ENCODE peak calls at places on chromosomes 3 and 15, in eight cellular contexts. One of them, this sample, is unnamed.
A peak's percentile ranks its signal among the peaks of the same experiment; 100 is the strongest.

GRCh38 chr3:182683335-182684257 is 109.7 kb upstream of the ATP11B start:
- DNase-seq in stimulated activated CD8-positive, alpha-beta memory T cell treated with anti-CD3 and anti-CD28 coated beads, Interleukin-7, amount 100 ng/mL, for 1 hour: peak; percentile 16
- DNase-seq in glutamatergic neuron: peak; percentile 72
- DNase-seq in DMS153: peak; percentile 71
- DNase-seq in Right ventricle myocardium superior: no peak
- DNase-seq in foreskin melanocyte: peak; percentile 55
- DNase-seq in left ventricle myocardium inferior: peak; percentile 19
- DNase-seq in neural crest cell: peak; percentile 71
- DNase-seq in this sample: peak; percentile 94

GRCh38 chr3:15280853-15281532 is 51.4 kb downstream of the SH3BP5 start:
- DNase-seq in DMS153: no peak
- DNase-seq in foreskin melanocyte: no peak
- DNase-seq in left ventricle myocardium inferior: no peak
- DNase-seq in glutamatergic neuron: no peak
- DNase-seq in neural crest cell: no peak
- DNase-seq in Right ventricle myocardium superior: no peak
- DNase-seq in stimulated activated CD8-positive, alpha-beta memory T cell treated with anti-CD3 and anti-CD28 coated beads, Interleukin-7, amount 100 ng/mL, for 1 hour: no peak
- DNase-seq in this sample: no peak

GRCh38 chr3:51928438-51928837 is 13.3 kb downstream of the RRP9 start:
- DNase-seq in glutamatergic neuron: no peak
- DNase-seq in foreskin melanocyte: no peak
- DNase-seq in Right ventricle myocardium superior: no peak
- DNase-seq in neural crest cell: no peak
- DNase-seq in DMS153: no peak
- DNase-seq in left ventricle myocardium inferior: no peak
- DNase-seq in stimulated activated CD8-positive, alpha-beta memory T cell treated with anti-CD3 and anti-CD28 coated beads, Interleukin-7, amount 100 ng/mL, for 1 hour: no peak
- DNase-seq in this sample: no peak

GRCh38 chr15:67542192-67542461 is 376 bp upstream of the MAP2K5 start:
- DNase-seq in DMS153: no peak
- DNase-seq in Right ventricle myocardium superior: no peak
- DNase-seq in left ventricle myocardium inferior: no peak
- DNase-seq in glutamatergic neuron: no peak
- DNase-seq in stimulated activated CD8-positive, alpha-beta memory T cell treated with anti-CD3 and anti-CD28 coated beads, Interleukin-7, amount 100 ng/mL, for 1 hour: no peak
- DNase-seq in foreskin melanocyte: no peak
- DNase-seq in neural crest cell: no peak
- DNase-seq in this sample: no peak

GRCh38 chr15:35740761-35741160 is 194.8 kb upstream of the DPH6 start:
- DNase-seq in Right ventricle myocardium superior: no peak
- DNase-seq in glutamatergic neuron: no peak
- DNase-seq in foreskin melanocyte: no peak
- DNase-seq in DMS153: no peak
- DNase-seq in neural crest cell: no peak
- DNase-seq in stimulated activated CD8-positive, alpha-beta memory T cell treated with anti-CD3 and anti-CD28 coated beads, Interleukin-7, amount 100 ng/mL, for 1 hour: no peak
- DNase-seq in left ventricle myocardium inferior: no peak
- DNase-seq in this sample: no peak

GRCh38 chr3:42063886-42064285 is 27.3 kb upstream of the TRAK1 start:
- DNase-seq in DMS153: no peak
- DNase-seq in foreskin melanocyte: peak; percentile 83
- DNase-seq in glutamatergic neuron: no peak
- DNase-seq in Right ventricle myocardium superior: no peak
- DNase-seq in left ventricle myocardium inferior: no peak
- DNase-seq in stimulated activated CD8-positive, alpha-beta memory T cell treated with anti-CD3 and anti-CD28 coated beads, Interleukin-7, amount 100 ng/mL, for 1 hour: no peak
- DNase-seq in neural crest cell: no peak
- DNase-seq in this sample: no peak

GRCh38 chr15:66023322-66023972 is 154.2 kb downstream of the RAB11A start:
- DNase-seq in neural crest cell: no peak
- DNase-seq in stimulated activated CD8-positive, alpha-beta memory T cell treated with anti-CD3 and anti-CD28 coated beads, Interleukin-7, amount 100 ng/mL, for 1 hour: no peak
- DNase-seq in DMS153: no peak
- DNase-seq in Right ventricle myocardium superior: no peak
- DNase-seq in glutamatergic neuron: no peak
- DNase-seq in left ventricle myocardium inferior: no peak
- DNase-seq in foreskin melanocyte: peak; percentile 23
- DNase-seq in this sample: no peak

GRCh38 chr3:45819543-45819942 is 22.4 kb downstream of the LZTFL1 start:
- DNase-seq in stimulated activated CD8-positive, alpha-beta memory T cell treated with anti-CD3 and anti-CD28 coated beads, Interleukin-7, amount 100 ng/mL, for 1 hour: no peak
- DNase-seq in DMS153: no peak
- DNase-seq in foreskin melanocyte: no peak
- DNase-seq in left ventricle myocardium inferior: no peak
- DNase-seq in neural crest cell: no peak
- DNase-seq in Right ventricle myocardium superior: no peak
- DNase-seq in glutamatergic neuron: no peak
- DNase-seq in this sample: no peak

GRCh38 chr3:150184426-150185071 is 213.9 kb upstream of the PFN2 start:
- DNase-seq in stimulated activated CD8-positive, alpha-beta memory T cell treated with anti-CD3 and anti-CD28 coated beads, Interleukin-7, amount 100 ng/mL, for 1 hour: no peak
- DNase-seq in neural crest cell: no peak
- DNase-seq in Right ventricle myocardium superior: no peak
- DNase-seq in left ventricle myocardium inferior: no peak
- DNase-seq in DMS153: no peak
- DNase-seq in foreskin melanocyte: no peak
- DNase-seq in glutamatergic neuron: no peak
- DNase-seq in this sample: no peak

GRCh38 chr3:42511196-42511595 is 8.8 kb downstream of the VIPR1 start:
- DNase-seq in stimulated activated CD8-positive, alpha-beta memory T cell treated with anti-CD3 and anti-CD28 coated beads, Interleukin-7, amount 100 ng/mL, for 1 hour: no peak
- DNase-seq in Right ventricle myocardium superior: peak; percentile 38
- DNase-seq in DMS153: no peak
- DNase-seq in foreskin melanocyte: no peak
- DNase-seq in neural crest cell: no peak
- DNase-seq in left ventricle myocardium inferior: no peak
- DNase-seq in glutamatergic neuron: no peak
- DNase-seq in this sample: no peak

GRCh38 chr15:50231761-50232160 is 33.8 kb downstream of the HDC start:
- DNase-seq in Right ventricle myocardium superior: no peak
- DNase-seq in DMS153: no peak
- DNase-seq in glutamatergic neuron: no peak
- DNase-seq in foreskin melanocyte: no peak
- DNase-seq in left ventricle myocardium inferior: no peak
- DNase-seq in stimulated activated CD8-positive, alpha-beta memory T cell treated with anti-CD3 and anti-CD28 coated beads, Interleukin-7, amount 100 ng/mL, for 1 hour: no peak
- DNase-seq in neural crest cell: no peak
- DNase-seq in this sample: no peak

GRCh38 chr15:85289677-85290365 is 90.6 kb upstream of the AKAP13 start:
- DNase-seq in left ventricle myocardium inferior: peak; percentile 42
- DNase-seq in stimulated activated CD8-positive, alpha-beta memory T cell treated with anti-CD3 and anti-CD28 coated beads, Interleukin-7, amount 100 ng/mL, for 1 hour: no peak
- DNase-seq in Right ventricle myocardium superior: peak; percentile 61
- DNase-seq in DMS153: no peak
- DNase-seq in glutamatergic neuron: no peak
- DNase-seq in neural crest cell: no peak
- DNase-seq in foreskin melanocyte: peak; percentile 52
- DNase-seq in this sample: peak; percentile 71

GRCh38 chr3:104584702-104585101 is 782.0 kb upstream of the ALCAM start:
- DNase-seq in glutamatergic neuron: no peak
- DNase-seq in stimulated activated CD8-positive, alpha-beta memory T cell treated with anti-CD3 and anti-CD28 coated beads, Interleukin-7, amount 100 ng/mL, for 1 hour: no peak
- DNase-seq in DMS153: no peak
- DNase-seq in left ventricle myocardium inferior: no peak
- DNase-seq in Right ventricle myocardium superior: no peak
- DNase-seq in foreskin melanocyte: peak; percentile 99
- DNase-seq in neural crest cell: no peak
- DNase-seq in this sample: no peak

GRCh38 chr3:188049890-188050530 is 103.9 kb upstream of the LPP start:
- DNase-seq in foreskin melanocyte: no peak
- DNase-seq in neural crest cell: no peak
- DNase-seq in Right ventricle myocardium superior: no peak
- DNase-seq in stimulated activated CD8-positive, alpha-beta memory T cell treated with anti-CD3 and anti-CD28 coated beads, Interleukin-7, amount 100 ng/mL, for 1 hour: peak; percentile 13
- DNase-seq in left ventricle myocardium inferior: no peak
- DNase-seq in glutamatergic neuron: no peak
- DNase-seq in DMS153: no peak
- DNase-seq in this sample: no peak

GRCh38 chr3:110711851-110712396 is 359.7 kb upstream of the NECTIN3 start:
- DNase-seq in left ventricle myocardium inferior: no peak
- DNase-seq in Right ventricle myocardium superior: no peak
- DNase-seq in DMS153: no peak
- DNase-seq in stimulated activated CD8-positive, alpha-beta memory T cell treated with anti-CD3 and anti-CD28 coated beads, Interleukin-7, amount 100 ng/mL, for 1 hour: no peak
- DNase-seq in glutamatergic neuron: no peak
- DNase-seq in neural crest cell: no peak
- DNase-seq in foreskin melanocyte: no peak
- DNase-seq in this sample: no peak

GRCh38 chr3:64575211-64575844 is 112.5 kb downstream of the ADAMTS9 start:
- DNase-seq in left ventricle myocardium inferior: no peak
- DNase-seq in neural crest cell: no peak
- DNase-seq in DMS153: no peak
- DNase-seq in foreskin melanocyte: no peak
- DNase-seq in glutamatergic neuron: no peak
- DNase-seq in Right ventricle myocardium superior: no peak
- DNase-seq in stimulated activated CD8-positive, alpha-beta memory T cell treated with anti-CD3 and anti-CD28 coated beads, Interleukin-7, amount 100 ng/mL, for 1 hour: no peak
- DNase-seq in this sample: no peak

GRCh38 chr3:57382933-57383332 is 90.4 kb upstream of the ASB14 start:
- DNase-seq in glutamatergic neuron: no peak
- DNase-seq in left ventricle myocardium inferior: no peak
- DNase-seq in stimulated activated CD8-positive, alpha-beta memory T cell treated with anti-CD3 and anti-CD28 coated beads, Interleukin-7, amount 100 ng/mL, for 1 hour: no peak
- DNase-seq in neural crest cell: no peak
- DNase-seq in Right ventricle myocardium superior: no peak
- DNase-seq in DMS153: no peak
- DNase-seq in foreskin melanocyte: no peak
- DNase-seq in this sample: no peak

GRCh38 chr3:156781310-156782230 is 44.6 kb upstream of the LEKR1 start:
- DNase-seq in glutamatergic neuron: no peak
- DNase-seq in Right ventricle myocardium superior: no peak
- DNase-seq in foreskin melanocyte: no peak
- DNase-seq in stimulated activated CD8-positive, alpha-beta memory T cell treated with anti-CD3 and anti-CD28 coated beads, Interleukin-7, amount 100 ng/mL, for 1 hour: no peak
- DNase-seq in neural crest cell: no peak
- DNase-seq in DMS153: no peak
- DNase-seq in left ventricle myocardium inferior: no peak
- DNase-seq in this sample: no peak

GRCh38 chr3:126523745-126524428 is at the start of gene CHST13:
- DNase-seq in foreskin melanocyte: no peak
- DNase-seq in DMS153: no peak
- DNase-seq in Right ventricle myocardium superior: peak; percentile 76
- DNase-seq in left ventricle myocardium inferior: peak; percentile 54
- DNase-seq in stimulated activated CD8-positive, alpha-beta memory T cell treated with anti-CD3 and anti-CD28 coated beads, Interleukin-7, amount 100 ng/mL, for 1 hour: no peak
- DNase-seq in glutamatergic neuron: peak; percentile 75
- DNase-seq in neural crest cell: peak; percentile 47
- DNase-seq in this sample: peak; percentile 63

GRCh38 chr15:40069178-40070165 is 30.5 kb upstream of the SRP14 start:
- DNase-seq in foreskin melanocyte: peak; percentile 78
- DNase-seq in stimulated activated CD8-positive, alpha-beta memory T cell treated with anti-CD3 and anti-CD28 coated beads, Interleukin-7, amount 100 ng/mL, for 1 hour: no peak
- DNase-seq in neural crest cell: no peak
- DNase-seq in glutamatergic neuron: no peak
- DNase-seq in left ventricle myocardium inferior: peak; percentile 93
- DNase-seq in DMS153: peak; percentile 90
- DNase-seq in Right ventricle myocardium superior: peak; percentile 96
- DNase-seq in this sample: peak; percentile 89

GRCh38 chr3:46907271-46907670 is 29.8 kb downstream of the PTH1R start:
- DNase-seq in stimulated activated CD8-positive, alpha-beta memory T cell treated with anti-CD3 and anti-CD28 coated beads, Interleukin-7, amount 100 ng/mL, for 1 hour: no peak
- DNase-seq in neural crest cell: no peak
- DNase-seq in glutamatergic neuron: no peak
- DNase-seq in left ventricle myocardium inferior: no peak
- DNase-seq in Right ventricle myocardium superior: no peak
- DNase-seq in foreskin melanocyte: no peak
- DNase-seq in DMS153: no peak
- DNase-seq in this sample: no peak

GRCh38 chr3:151816091-151816604 is 2.2 kb downstream of the AADAC start:
- DNase-seq in glutamatergic neuron: no peak
- DNase-seq in neural crest cell: no peak
- DNase-seq in foreskin melanocyte: no peak
- DNase-seq in Right ventricle myocardium superior: no peak
- DNase-seq in left ventricle myocardium inferior: no peak
- DNase-seq in stimulated activated CD8-positive, alpha-beta memory T cell treated with anti-CD3 and anti-CD28 coated beads, Interleukin-7, amount 100 ng/mL, for 1 hour: no peak
- DNase-seq in DMS153: no peak
- DNase-seq in this sample: peak; percentile 64

GRCh38 chr15:92473784-92474183 is 80.1 kb downstream of the ST8SIA2 start:
- DNase-seq in glutamatergic neuron: no peak
- DNase-seq in neural crest cell: no peak
- DNase-seq in DMS153: no peak
- DNase-seq in Right ventricle myocardium superior: no peak
- DNase-seq in stimulated activated CD8-positive, alpha-beta memory T cell treated with anti-CD3 and anti-CD28 coated beads, Interleukin-7, amount 100 ng/mL, for 1 hour: no peak
- DNase-seq in left ventricle myocardium inferior: no peak
- DNase-seq in foreskin melanocyte: no peak
- DNase-seq in this sample: no peak

GRCh38 chr3:12370758-12371157 is 81.9 kb downstream of the PPARG start:
- DNase-seq in glutamatergic neuron: no peak
- DNase-seq in Right ventricle myocardium superior: no peak
- DNase-seq in stimulated activated CD8-positive, alpha-beta memory T cell treated with anti-CD3 and anti-CD28 coated beads, Interleukin-7, amount 100 ng/mL, for 1 hour: no peak
- DNase-seq in neural crest cell: no peak
- DNase-seq in foreskin melanocyte: no peak
- DNase-seq in DMS153: no peak
- DNase-seq in left ventricle myocardium inferior: no peak
- DNase-seq in this sample: no peak

GRCh38 chr3:195662-196061 is 901 bp upstream of the CHL1 start:
- DNase-seq in stimulated activated CD8-positive, alpha-beta memory T cell treated with anti-CD3 and anti-CD28 coated beads, Interleukin-7, amount 100 ng/mL, for 1 hour: no peak
- DNase-seq in Right ventricle myocardium superior: no peak
- DNase-seq in foreskin melanocyte: peak; percentile 60
- DNase-seq in DMS153: no peak
- DNase-seq in left ventricle myocardium inferior: no peak
- DNase-seq in neural crest cell: no peak
- DNase-seq in glutamatergic neuron: no peak
- DNase-seq in this sample: no peak

GRCh38 chr3:110485389-110485788 is 586.2 kb upstream of the NECTIN3 start:
- DNase-seq in DMS153: no peak
- DNase-seq in glutamatergic neuron: no peak
- DNase-seq in left ventricle myocardium inferior: no peak
- DNase-seq in stimulated activated CD8-positive, alpha-beta memory T cell treated with anti-CD3 and anti-CD28 coated beads, Interleukin-7, amount 100 ng/mL, for 1 hour: no peak
- DNase-seq in foreskin melanocyte: no peak
- DNase-seq in Right ventricle myocardium superior: no peak
- DNase-seq in neural crest cell: no peak
- DNase-seq in this sample: no peak

GRCh38 chr15:66802087-66803001 is 100.3 kb downstream of the SMAD6 start:
- DNase-seq in DMS153: no peak
- DNase-seq in stimulated activated CD8-positive, alpha-beta memory T cell treated with anti-CD3 and anti-CD28 coated beads, Interleukin-7, amount 100 ng/mL, for 1 hour: no peak
- DNase-seq in left ventricle myocardium inferior: no peak
- DNase-seq in Right ventricle myocardium superior: no peak
- DNase-seq in glutamatergic neuron: no peak
- DNase-seq in foreskin melanocyte: peak; percentile 51
- DNase-seq in neural crest cell: no peak
- DNase-seq in this sample: no peak

GRCh38 chr3:102006812-102007485 is 157.6 kb downstream of the NFKBIZ start:
- DNase-seq in foreskin melanocyte: peak; percentile 40
- DNase-seq in neural crest cell: no peak
- DNase-seq in left ventricle myocardium inferior: peak; percentile 23
- DNase-seq in glutamatergic neuron: no peak
- DNase-seq in DMS153: peak; percentile 34
- DNase-seq in stimulated activated CD8-positive, alpha-beta memory T cell treated with anti-CD3 and anti-CD28 coated beads, Interleukin-7, amount 100 ng/mL, for 1 hour: no peak
- DNase-seq in Right ventricle myocardium superior: peak; percentile 40
- DNase-seq in this sample: no peak

GRCh38 chr3:126156468-126156867 is 23.9 kb downstream of the ALDH1L1 start:
- DNase-seq in left ventricle myocardium inferior: no peak
- DNase-seq in DMS153: no peak
- DNase-seq in neural crest cell: no peak
- DNase-seq in foreskin melanocyte: no peak
- DNase-seq in glutamatergic neuron: no peak
- DNase-seq in Right ventricle myocardium superior: no peak
- DNase-seq in stimulated activated CD8-positive, alpha-beta memory T cell treated with anti-CD3 and anti-CD28 coated beads, Interleukin-7, amount 100 ng/mL, for 1 hour: no peak
- DNase-seq in this sample: peak; percentile 21

GRCh38 chr15:51536965-51537574 is 85.5 kb downstream of the DMXL2 start:
- DNase-seq in DMS153: no peak
- DNase-seq in left ventricle myocardium inferior: no peak
- DNase-seq in stimulated activated CD8-positive, alpha-beta memory T cell treated with anti-CD3 and anti-CD28 coated beads, Interleukin-7, amount 100 ng/mL, for 1 hour: no peak
- DNase-seq in Right ventricle myocardium superior: no peak
- DNase-seq in neural crest cell: no peak
- DNase-seq in foreskin melanocyte: peak; percentile 19
- DNase-seq in glutamatergic neuron: no peak
- DNase-seq in this sample: peak; percentile 35

GRCh38 chr15:55318588-55319494 is at the start of the genes PIGB and PIGBOS1:
- DNase-seq in glutamatergic neuron: peak; percentile 82
- DNase-seq in DMS153: peak; percentile 34
- DNase-seq in foreskin melanocyte: peak; percentile 88
- DNase-seq in Right ventricle myocardium superior: peak; percentile 92
- DNase-seq in neural crest cell: peak; percentile 70
- DNase-seq in left ventricle myocardium inferior: peak; percentile 85
- DNase-seq in stimulated activated CD8-positive, alpha-beta memory T cell treated with anti-CD3 and anti-CD28 coated beads, Interleukin-7, amount 100 ng/mL, for 1 hour: peak; percentile 50
- DNase-seq in this sample: peak; percentile 88

GRCh38 chr3:125146601-125147490 is 65.7 kb downstream of the SLC12A8 start:
- DNase-seq in Right ventricle myocardium superior: peak; percentile 73
- DNase-seq in glutamatergic neuron: no peak
- DNase-seq in neural crest cell: no peak
- DNase-seq in DMS153: no peak
- DNase-seq in foreskin melanocyte: no peak
- DNase-seq in stimulated activated CD8-positive, alpha-beta memory T cell treated with anti-CD3 and anti-CD28 coated beads, Interleukin-7, amount 100 ng/mL, for 1 hour: no peak
- DNase-seq in left ventricle myocardium inferior: peak; percentile 53
- DNase-seq in this sample: no peak

GRCh38 chr15:43958894-43959330 is 132.1 kb downstream of the WDR76 start:
- DNase-seq in stimulated activated CD8-positive, alpha-beta memory T cell treated with anti-CD3 and anti-CD28 coated beads, Interleukin-7, amount 100 ng/mL, for 1 hour: no peak
- DNase-seq in DMS153: no peak
- DNase-seq in left ventricle myocardium inferior: no peak
- DNase-seq in glutamatergic neuron: no peak
- DNase-seq in neural crest cell: no peak
- DNase-seq in foreskin melanocyte: peak; percentile 62
- DNase-seq in Right ventricle myocardium superior: no peak
- DNase-seq in this sample: no peak

GRCh38 chr3:189041482-189042090 is 130.2 kb upstream of the TPRG1 start:
- DNase-seq in DMS153: peak; percentile 64
- DNase-seq in Right ventricle myocardium superior: no peak
- DNase-seq in neural crest cell: peak; percentile 12
- DNase-seq in glutamatergic neuron: peak; percentile 38
- DNase-seq in foreskin melanocyte: peak; percentile 3
- DNase-seq in left ventricle myocardium inferior: no peak
- DNase-seq in stimulated activated CD8-positive, alpha-beta memory T cell treated with anti-CD3 and anti-CD28 coated beads, Interleukin-7, amount 100 ng/mL, for 1 hour: peak; percentile 32
- DNase-seq in this sample: peak; percentile 88

This sample was measured in T47D.